ENCODE peak calls at places on chromosomes 7 and 10, in ten cellular contexts. O is NCI-H748 treated with DMSO at 0.1 percent for 48 hours; V is smooth muscle cell of the brain vasculature; Y is HFF-Myc; M is activated CD4-positive, alpha-beta T cell treated with anti-CD3 and anti-CD28 coated beads, Interleukin-2, amount 10 ng/mL, durations not matched to agents 24 days and 14 days; R is right cardiac atrium; N is heart right ventricle; E is EL; L is left colon; B is KG1. U is an unnamed sample.

GRCh38 chr10:3226960-3227724 is 54.6 kb upstream of the PITRM1 start:
- DNase-seq in R (no peak), B (no peak), O (no peak), M (no peak), N (no peak), E (peak; percentile 86), L (no peak), Y (peak; percentile 51), V (peak; percentile 70), U (no peak)

GRCh38 chr7:75702515-75702914 is 36.2 kb downstream of the HIP1 start:
- DNase-seq in E (no peak), M (no peak), V (no peak), B (no peak), L (no peak), R (no peak), N (no peak), Y (no peak), O (no peak), U (no peak)

GRCh38 chr7:73851410-73852338 is 9.3 kb upstream of the TMEM270 start:
- DNase-seq in V (no peak), B (no peak), L (no peak), O (no peak), R (no peak), E (peak; percentile 98), Y (peak; percentile 99), M (peak; percentile 75), N (no peak), U (no peak)

GRCh38 chr7:137993395-137993743 is 8.5 kb downstream of the CREB3L2 start:
- DNase-seq in R (no peak), L (no peak), O (no peak), M (no peak), Y (no peak), N (no peak), E (no peak), V (no peak), B (no peak), U (no peak)

GRCh38 chr7:65216469-65216868 is 157.2 kb upstream of the ZNF92 start:
- DNase-seq in B (no peak), M (peak; percentile 88), L (peak; percentile 44), O (peak; percentile 84), V (no peak), Y (peak; percentile 5), E (peak; percentile 14), R (peak; percentile 53), N (peak; percentile 32), U (peak; percentile 16)

GRCh38 chr7:24821045-24821853 is 64.0 kb upstream of the GSDME start:
- DNase-seq in R (no peak), Y (peak; percentile 96), M (peak; percentile 94), N (no peak), L (peak; percentile 88), O (no peak), E (peak; percentile 97), B (peak; percentile 74), V (no peak), U (peak; percentile 44)

GRCh38 chr7:158651968-158652555 is 52.5 kb downstream of the NCAPG2 start:
- DNase-seq in N (no peak), V (no peak), L (no peak), E (no peak), R (peak; percentile 28), B (no peak), Y (no peak), M (no peak), O (no peak), U (no peak)

GRCh38 chr10:86151613-86152012 is 215.0 kb downstream of the GRID1 start:
- DNase-seq in N (no peak), O (no peak), B (no peak), Y (no peak), L (no peak), V (no peak), M (no peak), R (no peak), E (no peak), U (no peak)

GRCh38 chr7:155803418-155804376 is 8.6 kb downstream of the SHH start:
- DNase-seq in M (peak; percentile 71), R (peak; percentile 53), E (no peak), N (no peak), B (no peak), O (no peak), Y (no peak), L (peak; percentile 85), V (no peak), U (no peak)

GRCh38 chr10:13555884-13556529 is 27.2 kb upstream of the BEND7 start:
- DNase-seq in E (no peak), O (peak; percentile 34), B (no peak), R (no peak), L (no peak), V (no peak), Y (no peak), N (no peak), M (no peak), U (no peak)

GRCh38 chr10:14549496-14549895 is 218.8 kb upstream of the FRMD4A start:
- DNase-seq in L (no peak), M (no peak), B (no peak), R (no peak), E (no peak), O (no peak), V (no peak), Y (no peak), N (no peak), U (no peak)

U was measured in stimulated activated CD4-positive, alpha-beta T cell treated with anti-CD3 and anti-CD28 coated beads, Interleukin-15, amount 100 ng/mL, for 1 hour.